ENCODE peak calls at places on chromosomes 11 and 22, in eight cellular contexts. One of them, this sample, is unnamed.

GRCh38 chr11:115645631-115646271 is 141.5 kb upstream of the CADM1 start:
- DNase-seq in esophagus squamous epithelium: no peak
- DNase-seq in heart left ventricle: peak; percentile 66
- DNase-seq in right cardiac atrium: peak; percentile 92
- DNase-seq in cardiac muscle cell: peak; percentile 80
- DNase-seq in lung: no peak
- DNase-seq in A549: no peak
- DNase-seq in naive thymus-derived CD4-positive, alpha-beta T cell: no peak
- DNase-seq in this sample: no peak

GRCh38 chr11:25702417-25702816 is 629.5 kb upstream of the ANO3 start:
- DNase-seq in esophagus squamous epithelium: no peak
- DNase-seq in heart left ventricle: no peak
- DNase-seq in right cardiac atrium: no peak
- DNase-seq in cardiac muscle cell: no peak
- DNase-seq in lung: no peak
- DNase-seq in A549: no peak
- DNase-seq in naive thymus-derived CD4-positive, alpha-beta T cell: no peak
- DNase-seq in this sample: no peak

GRCh38 chr11:17601206-17602075 is 54.4 kb downstream of the OTOG start:
- DNase-seq in esophagus squamous epithelium: no peak
- DNase-seq in heart left ventricle: no peak
- DNase-seq in right cardiac atrium: no peak
- DNase-seq in cardiac muscle cell: peak; percentile 26
- DNase-seq in lung: peak; percentile 23
- DNase-seq in A549: no peak
- DNase-seq in naive thymus-derived CD4-positive, alpha-beta T cell: no peak
- DNase-seq in this sample: no peak

GRCh38 chr11:20156280-20156875 is 3.9 kb downstream of the DBX1 start:
- DNase-seq in esophagus squamous epithelium: no peak
- DNase-seq in heart left ventricle: no peak
- DNase-seq in right cardiac atrium: no peak
- DNase-seq in cardiac muscle cell: no peak
- DNase-seq in lung: no peak
- DNase-seq in A549: no peak
- DNase-seq in naive thymus-derived CD4-positive, alpha-beta T cell: peak; percentile 47
- DNase-seq in this sample: no peak

GRCh38 chr11:123425367-123425766 is 4.7 kb upstream of the GRAMD1B start:
- DNase-seq in esophagus squamous epithelium: no peak
- DNase-seq in heart left ventricle: no peak
- DNase-seq in right cardiac atrium: no peak
- DNase-seq in cardiac muscle cell: no peak
- DNase-seq in lung: no peak
- DNase-seq in A549: no peak
- DNase-seq in naive thymus-derived CD4-positive, alpha-beta T cell: no peak
- DNase-seq in this sample: no peak

GRCh38 chr11:18775492-18776292 is 15.9 kb downstream of the PTPN5 start:
- DNase-seq in esophagus squamous epithelium: no peak
- DNase-seq in heart left ventricle: peak; percentile 41
- DNase-seq in right cardiac atrium: peak; percentile 67
- DNase-seq in cardiac muscle cell: peak; percentile 80
- DNase-seq in lung: peak; percentile 38
- DNase-seq in A549: peak; percentile 65
- DNase-seq in naive thymus-derived CD4-positive, alpha-beta T cell: no peak
- DNase-seq in this sample: peak; percentile 78

GRCh38 chr11:64378335-64378884 is 19.4 kb downstream of the RPS6KA4 start:
- DNase-seq in esophagus squamous epithelium: no peak
- DNase-seq in heart left ventricle: no peak
- DNase-seq in right cardiac atrium: peak; percentile 78
- DNase-seq in cardiac muscle cell: no peak
- DNase-seq in lung: no peak
- DNase-seq in A549: no peak
- DNase-seq in naive thymus-derived CD4-positive, alpha-beta T cell: no peak
- DNase-seq in this sample: peak; percentile 74

GRCh38 chr22:17938484-17938924 is 85.9 kb downstream of the MICAL3 start:
- DNase-seq in esophagus squamous epithelium: no peak
- DNase-seq in heart left ventricle: no peak
- DNase-seq in right cardiac atrium: peak; percentile 56
- DNase-seq in cardiac muscle cell: peak; percentile 64
- DNase-seq in lung: no peak
- DNase-seq in A549: no peak
- DNase-seq in naive thymus-derived CD4-positive, alpha-beta T cell: no peak
- DNase-seq in this sample: no peak

GRCh38 chr22:25950101-25950500 is 208.1 kb downstream of the MYO18B start:
- DNase-seq in esophagus squamous epithelium: no peak
- DNase-seq in heart left ventricle: no peak
- DNase-seq in right cardiac atrium: no peak
- DNase-seq in cardiac muscle cell: no peak
- DNase-seq in lung: no peak
- DNase-seq in A549: no peak
- DNase-seq in naive thymus-derived CD4-positive, alpha-beta T cell: no peak
- DNase-seq in this sample: no peak

GRCh38 chr11:81497202-81497804 is 1236.4 kb downstream of the FAM181B start:
- DNase-seq in esophagus squamous epithelium: no peak
- DNase-seq in heart left ventricle: no peak
- DNase-seq in right cardiac atrium: no peak
- DNase-seq in cardiac muscle cell: peak; percentile 52
- DNase-seq in lung: no peak
- DNase-seq in A549: peak; percentile 3
- DNase-seq in naive thymus-derived CD4-positive, alpha-beta T cell: no peak
- DNase-seq in this sample: peak; percentile 10

GRCh38 chr11:106152013-106152412 is 74.6 kb downstream of the AASDHPPT start:
- DNase-seq in esophagus squamous epithelium: no peak
- DNase-seq in heart left ventricle: no peak
- DNase-seq in right cardiac atrium: no peak
- DNase-seq in cardiac muscle cell: no peak
- DNase-seq in lung: peak; percentile 29
- DNase-seq in A549: no peak
- DNase-seq in naive thymus-derived CD4-positive, alpha-beta T cell: no peak
- DNase-seq in this sample: peak; percentile 18

GRCh38 chr11:3219281-3219892 is 774 bp upstream of the MRGPRG start:
- DNase-seq in esophagus squamous epithelium: no peak
- DNase-seq in heart left ventricle: no peak
- DNase-seq in right cardiac atrium: no peak
- DNase-seq in cardiac muscle cell: no peak
- DNase-seq in lung: no peak
- DNase-seq in A549: no peak
- DNase-seq in naive thymus-derived CD4-positive, alpha-beta T cell: no peak
- DNase-seq in this sample: no peak

GRCh38 chr11:34407121-34407813 is 31.5 kb upstream of the CAT start:
- DNase-seq in esophagus squamous epithelium: no peak
- DNase-seq in heart left ventricle: no peak
- DNase-seq in right cardiac atrium: no peak
- DNase-seq in cardiac muscle cell: no peak
- DNase-seq in lung: peak; percentile 38
- DNase-seq in A549: no peak
- DNase-seq in naive thymus-derived CD4-positive, alpha-beta T cell: no peak
- DNase-seq in this sample: no peak

GRCh38 chr22:46754110-46754799 is 8.2 kb upstream of the TBC1D22A start:
- DNase-seq in esophagus squamous epithelium: peak; percentile 65
- DNase-seq in heart left ventricle: peak; percentile 95
- DNase-seq in right cardiac atrium: peak; percentile 97
- DNase-seq in cardiac muscle cell: no peak
- DNase-seq in lung: peak; percentile 95
- DNase-seq in A549: peak; percentile 90
- DNase-seq in naive thymus-derived CD4-positive, alpha-beta T cell: no peak
- DNase-seq in this sample: peak; percentile 96

GRCh38 chr11:134999490-135000066 is 587.5 kb upstream of the B3GAT1 start:
- DNase-seq in esophagus squamous epithelium: no peak
- DNase-seq in heart left ventricle: no peak
- DNase-seq in right cardiac atrium: no peak
- DNase-seq in cardiac muscle cell: no peak
- DNase-seq in lung: no peak
- DNase-seq in A549: no peak
- DNase-seq in naive thymus-derived CD4-positive, alpha-beta T cell: no peak
- DNase-seq in this sample: no peak

GRCh38 chr11:128694618-128695481 is 978 bp downstream of the FLI1 start:
- DNase-seq in esophagus squamous epithelium: no peak
- DNase-seq in heart left ventricle: peak; percentile 45
- DNase-seq in right cardiac atrium: peak; percentile 73
- DNase-seq in cardiac muscle cell: peak; percentile 13
- DNase-seq in lung: no peak
- DNase-seq in A549: no peak
- DNase-seq in naive thymus-derived CD4-positive, alpha-beta T cell: no peak
- DNase-seq in this sample: no peak

GRCh38 chr11:97965849-97966646 is 1054.7 kb upstream of the CNTN5 start:
- DNase-seq in esophagus squamous epithelium: no peak
- DNase-seq in heart left ventricle: no peak
- DNase-seq in right cardiac atrium: no peak
- DNase-seq in cardiac muscle cell: no peak
- DNase-seq in lung: no peak
- DNase-seq in A549: no peak
- DNase-seq in naive thymus-derived CD4-positive, alpha-beta T cell: no peak
- DNase-seq in this sample: no peak

GRCh38 chr11:100876826-100877545 is 189.9 kb downstream of the ARHGAP42 start:
- DNase-seq in esophagus squamous epithelium: no peak
- DNase-seq in heart left ventricle: peak; percentile 30
- DNase-seq in right cardiac atrium: no peak
- DNase-seq in cardiac muscle cell: no peak
- DNase-seq in lung: no peak
- DNase-seq in A549: no peak
- DNase-seq in naive thymus-derived CD4-positive, alpha-beta T cell: no peak
- DNase-seq in this sample: no peak

DNA sequence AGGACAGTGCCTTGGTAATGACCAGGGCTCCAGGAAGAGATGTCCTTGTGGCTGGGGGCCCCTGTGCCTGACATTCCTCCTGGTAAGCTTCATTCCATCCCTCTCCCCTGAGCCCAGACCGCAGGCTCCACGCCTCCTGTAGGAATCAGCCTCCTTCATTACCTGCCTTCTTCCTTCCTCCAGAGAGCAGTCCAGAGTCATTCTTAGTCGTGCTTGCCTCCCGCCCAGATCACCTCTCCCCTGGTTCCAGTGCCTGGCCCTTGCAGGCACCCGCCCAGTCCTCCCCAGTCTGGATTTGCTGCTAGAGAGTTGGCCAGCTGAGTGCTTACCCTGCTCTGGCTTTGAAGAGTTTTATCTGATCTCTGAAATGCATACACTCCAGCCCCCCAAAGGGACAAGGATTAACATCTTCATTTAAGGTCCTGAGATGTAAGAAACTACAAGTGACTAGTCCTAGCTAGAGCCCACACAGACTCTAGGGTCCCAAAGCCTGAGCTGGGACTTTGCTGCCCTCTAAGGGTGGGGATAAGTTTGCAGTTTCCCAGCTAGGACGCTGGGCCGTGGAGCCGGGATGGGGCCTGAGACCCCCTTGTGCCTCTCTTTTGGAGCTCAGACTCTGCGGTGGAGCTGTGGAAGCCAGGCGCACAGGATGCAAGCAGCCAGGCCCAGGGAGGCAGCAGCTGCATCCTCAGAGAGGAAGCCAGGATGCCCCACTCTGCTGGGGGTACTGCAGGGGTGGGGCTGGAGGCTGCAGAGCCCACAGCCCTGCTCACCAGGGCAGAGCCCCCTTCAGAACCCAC is 1.6 kb downstream of the NR1H3 start:
- DNase-seq in esophagus squamous epithelium: no peak
- DNase-seq in heart left ventricle: peak; percentile 54
- DNase-seq in right cardiac atrium: no peak
- DNase-seq in cardiac muscle cell: peak; percentile 71
- DNase-seq in lung: no peak
- DNase-seq in A549: peak; percentile 75
- DNase-seq in naive thymus-derived CD4-positive, alpha-beta T cell: no peak
- DNase-seq in this sample: peak; percentile 44
- H3K27ac ChIP-seq in esophagus squamous epithelium: no peak overlapping the region
- H3K27ac ChIP-seq in heart left ventricle: peak overlapping the region; percentile 81
- H3K27ac ChIP-seq in right cardiac atrium: peak overlapping the region; percentile 49
- H3K27ac ChIP-seq in cardiac muscle cell: peak overlapping the region; percentile 87
- H3K27ac ChIP-seq in lung: peak overlapping the region; percentile 7
- H3K27ac ChIP-seq in A549: peak overlapping the region; percentile 91
- H3K27ac ChIP-seq in naive thymus-derived CD4-positive, alpha-beta T cell: no peak overlapping the region
- H3K27ac ChIP-seq in this sample: no peak overlapping the region

GRCh38 chr22:45553333-45554039 is 50.8 kb downstream of the FBLN1 start:
- DNase-seq in esophagus squamous epithelium: no peak
- DNase-seq in heart left ventricle: peak; percentile 74
- DNase-seq in right cardiac atrium: peak; percentile 90
- DNase-seq in cardiac muscle cell: peak; percentile 87
- DNase-seq in lung: peak; percentile 71
- DNase-seq in A549: peak; percentile 83
- DNase-seq in naive thymus-derived CD4-positive, alpha-beta T cell: peak; percentile 14
- DNase-seq in this sample: peak; percentile 67
- H3K4me3 ChIP-seq in esophagus squamous epithelium: no peak overlapping the region
- H3K4me3 ChIP-seq in heart left ventricle: no peak overlapping the region
- H3K4me3 ChIP-seq in right cardiac atrium: no peak overlapping the region
- H3K4me3 ChIP-seq in cardiac muscle cell: no peak overlapping the region
- H3K4me3 ChIP-seq in lung: no peak overlapping the region
- H3K4me3 ChIP-seq in A549: no peak overlapping the region
- H3K4me3 ChIP-seq in naive thymus-derived CD4-positive, alpha-beta T cell: no peak overlapping the region
- H3K4me3 ChIP-seq in this sample: no peak overlapping the region

DNA sequence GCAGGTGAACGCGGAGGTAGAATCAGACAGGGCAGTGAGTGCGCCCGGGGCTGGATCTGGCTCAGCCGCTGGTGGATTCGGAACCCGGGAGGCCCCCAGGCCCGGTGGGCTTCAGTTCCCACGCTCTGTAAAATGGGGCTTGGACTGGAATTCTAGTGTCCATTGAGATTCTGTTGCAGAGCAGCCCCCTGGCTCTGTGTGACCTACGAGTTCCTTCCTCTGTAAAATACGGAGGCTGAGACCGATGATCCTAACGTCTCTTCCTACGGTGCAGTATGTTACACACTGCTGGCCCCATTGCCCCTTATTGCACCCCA is 14.9 kb downstream of the SSH3 start:
- DNase-seq in esophagus squamous epithelium: no peak
- DNase-seq in heart left ventricle: no peak
- DNase-seq in right cardiac atrium: no peak
- DNase-seq in cardiac muscle cell: no peak
- DNase-seq in lung: no peak
- DNase-seq in A549: peak; percentile 36
- DNase-seq in naive thymus-derived CD4-positive, alpha-beta T cell: no peak
- DNase-seq in this sample: no peak
- H3K27ac ChIP-seq in esophagus squamous epithelium: peak overlapping the region; percentile 97
- H3K27ac ChIP-seq in heart left ventricle: peak overlapping the region; percentile 93
- H3K27ac ChIP-seq in right cardiac atrium: no peak overlapping the region
- H3K27ac ChIP-seq in cardiac muscle cell: no peak overlapping the region
- H3K27ac ChIP-seq in lung: peak overlapping the region; percentile 96
- H3K27ac ChIP-seq in A549: peak overlapping the region; percentile 91
- H3K27ac ChIP-seq in naive thymus-derived CD4-positive, alpha-beta T cell: peak overlapping the region; percentile 73
- H3K27ac ChIP-seq in this sample: peak overlapping the region; percentile 63

DNA sequence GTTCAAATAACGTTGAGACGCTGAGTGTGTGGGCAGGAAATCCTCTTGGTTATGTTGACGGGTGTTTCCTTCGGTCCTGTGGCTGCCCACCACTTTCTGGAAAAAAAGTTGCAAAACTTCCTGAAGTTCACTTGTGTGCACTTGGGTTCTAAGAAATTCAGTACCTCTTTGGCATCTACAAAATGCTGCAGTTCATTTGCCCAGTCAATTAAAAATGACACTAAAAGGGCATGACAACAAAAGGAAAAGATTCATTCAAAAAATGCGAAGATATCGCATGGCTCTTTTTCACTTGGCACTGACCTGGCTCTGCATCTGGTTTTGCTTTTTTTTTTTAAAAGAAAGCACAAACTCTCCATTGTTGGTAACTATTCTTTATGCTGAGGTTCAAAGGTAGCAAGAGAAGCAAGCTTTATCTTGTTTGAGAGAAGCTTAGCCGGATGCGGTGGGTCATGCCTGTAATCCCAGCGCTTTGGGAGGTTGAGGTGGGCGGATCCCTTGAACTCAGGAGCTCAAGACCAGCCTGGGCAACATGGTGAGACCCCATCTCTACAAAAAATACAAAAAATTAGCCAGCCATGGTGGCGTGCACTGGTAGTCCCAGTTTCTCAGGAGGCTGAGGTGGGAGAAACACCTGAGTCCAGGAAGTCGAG is 10.6 kb upstream of the XBP1 start:
- DNase-seq in esophagus squamous epithelium: no peak
- DNase-seq in heart left ventricle: no peak
- DNase-seq in right cardiac atrium: no peak
- DNase-seq in cardiac muscle cell: no peak
- DNase-seq in lung: no peak
- DNase-seq in A549: no peak
- DNase-seq in naive thymus-derived CD4-positive, alpha-beta T cell: peak; percentile 36
- DNase-seq in this sample: no peak
- H3K4me3 ChIP-seq in esophagus squamous epithelium: no peak overlapping the region
- H3K4me3 ChIP-seq in heart left ventricle: no peak overlapping the region
- H3K4me3 ChIP-seq in right cardiac atrium: no peak overlapping the region
- H3K4me3 ChIP-seq in cardiac muscle cell: no peak overlapping the region
- H3K4me3 ChIP-seq in lung: no peak overlapping the region
- H3K4me3 ChIP-seq in A549: no peak overlapping the region
- H3K4me3 ChIP-seq in naive thymus-derived CD4-positive, alpha-beta T cell: peak overlapping the region; percentile 54
- H3K4me3 ChIP-seq in this sample: no peak overlapping the region